ENCODE peak calls at places on chromosomes 2 and 18, in six cellular contexts. One of them, this sample, is unnamed.

GRCh38 chr18:28504100-28504499 is 327.2 kb upstream of the CDH2 start:
- ATAC-seq in A549: no peak
- ATAC-seq in HepG2: no peak
- ATAC-seq in GM12878: no peak
- ATAC-seq in K562: no peak
- ATAC-seq in upper lobe of left lung: no peak
- ATAC-seq in this sample: no peak

GRCh38 chr2:133653116-133653515 is 84.9 kb upstream of the NCKAP5 start:
- ATAC-seq in A549: no peak
- ATAC-seq in HepG2: no peak
- ATAC-seq in GM12878: no peak
- ATAC-seq in K562: no peak
- ATAC-seq in upper lobe of left lung: no peak
- ATAC-seq in this sample: no peak

GRCh38 chr2:180370476-180371205 is 363.5 kb upstream of the CWC22 start:
- ATAC-seq in A549: no peak
- ATAC-seq in HepG2: no peak
- ATAC-seq in GM12878: no peak
- ATAC-seq in K562: no peak
- ATAC-seq in upper lobe of left lung: no peak
- ATAC-seq in this sample: no peak

GRCh38 chr2:68318686-68319396 is 908 bp downstream of the CNRIP1 start:
- ATAC-seq in A549: peak; percentile 72
- ATAC-seq in HepG2: peak; percentile 72
- ATAC-seq in GM12878: no peak
- ATAC-seq in K562: peak; percentile 63
- ATAC-seq in upper lobe of left lung: peak; percentile 41
- ATAC-seq in this sample: peak; percentile 32

GRCh38 chr2:228541794-228542193 is 360.3 kb upstream of the SPHKAP start:
- ATAC-seq in A549: no peak
- ATAC-seq in HepG2: no peak
- ATAC-seq in GM12878: no peak
- ATAC-seq in K562: no peak
- ATAC-seq in upper lobe of left lung: no peak
- ATAC-seq in this sample: no peak

GRCh38 chr2:62940697-62941096 is 109.9 kb upstream of the OTX1 start:
- ATAC-seq in A549: no peak
- ATAC-seq in HepG2: no peak
- ATAC-seq in GM12878: peak; percentile 39
- ATAC-seq in K562: no peak
- ATAC-seq in upper lobe of left lung: no peak
- ATAC-seq in this sample: no peak

GRCh38 chr18:56433919-56434318 is 204.5 kb downstream of the TXNL1 start:
- ATAC-seq in A549: no peak
- ATAC-seq in HepG2: no peak
- ATAC-seq in GM12878: peak; percentile 29
- ATAC-seq in K562: no peak
- ATAC-seq in upper lobe of left lung: no peak
- ATAC-seq in this sample: no peak

GRCh38 chr2:96594282-96594681 is 43.8 kb downstream of the KANSL3 start:
- ATAC-seq in A549: no peak
- ATAC-seq in HepG2: no peak
- ATAC-seq in GM12878: no peak
- ATAC-seq in K562: no peak
- ATAC-seq in upper lobe of left lung: no peak
- ATAC-seq in this sample: no peak

GRCh38 chr2:138670734-138671133 is 109.5 kb downstream of the NXPH2 start:
- ATAC-seq in A549: no peak
- ATAC-seq in HepG2: no peak
- ATAC-seq in GM12878: no peak
- ATAC-seq in K562: no peak
- ATAC-seq in upper lobe of left lung: no peak
- ATAC-seq in this sample: no peak

DNA sequence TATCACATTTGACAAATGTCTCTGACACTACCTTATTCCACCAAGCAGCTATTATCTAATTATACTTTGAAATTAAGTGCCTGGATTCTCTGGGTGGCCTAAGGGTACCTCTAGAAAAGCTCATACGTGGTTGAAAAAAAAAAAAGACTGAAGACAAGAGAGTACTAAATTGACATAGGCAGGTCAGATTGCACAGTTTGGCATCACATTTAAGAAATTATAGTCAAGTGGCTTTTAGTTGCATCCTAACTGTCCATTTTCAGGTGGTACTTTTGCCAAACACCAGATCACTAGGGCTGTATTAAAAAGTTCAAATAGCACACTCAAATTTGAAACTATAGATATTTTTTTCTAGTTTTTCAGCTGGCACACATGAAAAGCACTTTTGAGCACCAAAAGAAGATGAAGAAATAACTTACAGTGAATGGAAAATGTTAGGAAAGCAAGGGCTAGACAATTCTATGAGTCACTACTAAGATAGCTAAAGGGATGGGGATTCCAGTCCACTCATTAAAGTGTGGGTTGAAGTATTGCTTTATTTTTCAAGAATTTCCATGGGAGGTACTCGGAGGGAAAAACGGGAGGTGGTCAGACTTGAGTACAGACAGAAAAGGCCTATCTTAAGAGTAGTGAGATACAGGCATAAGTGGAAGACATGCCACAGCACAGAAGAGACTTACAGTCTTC is 106.5 kb upstream of the COL5A2 start:
- ATAC-seq in A549: peak; percentile 86
- ATAC-seq in HepG2: no peak
- ATAC-seq in GM12878: no peak
- ATAC-seq in K562: no peak
- ATAC-seq in upper lobe of left lung: no peak
- ATAC-seq in this sample: peak; percentile 79
- TF ChIP-seq EP300 in A549: peak; percentile 48
- TF ChIP-seq EP300 in HepG2: no peak
- TF ChIP-seq EP300 in GM12878: no peak
- TF ChIP-seq EP300 in K562: no peak
- TF ChIP-seq EP300 in upper lobe of left lung: no peak
- TF ChIP-seq EP300 in this sample: no peak

GRCh38 chr2:27724905-27725693 is 46.4 kb upstream of the MRPL33 start:
- ATAC-seq in A549: no peak
- ATAC-seq in HepG2: peak; percentile 80
- ATAC-seq in GM12878: no peak
- ATAC-seq in K562: no peak
- ATAC-seq in upper lobe of left lung: no peak
- ATAC-seq in this sample: peak; percentile 67
- TF ChIP-seq EP300 in A549: no peak
- TF ChIP-seq EP300 in HepG2: no peak
- TF ChIP-seq EP300 in GM12878: no peak
- TF ChIP-seq EP300 in K562: no peak
- TF ChIP-seq EP300 in upper lobe of left lung: peak; percentile 47
- TF ChIP-seq EP300 in this sample: peak; percentile 63

GRCh38 chr2:186060744-186061143 is 322.1 kb downstream of the FSIP2 start:
- ATAC-seq in A549: no peak
- ATAC-seq in HepG2: no peak
- ATAC-seq in GM12878: no peak
- ATAC-seq in K562: no peak
- ATAC-seq in upper lobe of left lung: no peak
- ATAC-seq in this sample: no peak
- TF ChIP-seq EP300 in A549: no peak
- TF ChIP-seq EP300 in HepG2: no peak
- TF ChIP-seq EP300 in GM12878: no peak
- TF ChIP-seq EP300 in K562: no peak
- TF ChIP-seq EP300 in upper lobe of left lung: no peak
- TF ChIP-seq EP300 in this sample: no peak

DNA sequence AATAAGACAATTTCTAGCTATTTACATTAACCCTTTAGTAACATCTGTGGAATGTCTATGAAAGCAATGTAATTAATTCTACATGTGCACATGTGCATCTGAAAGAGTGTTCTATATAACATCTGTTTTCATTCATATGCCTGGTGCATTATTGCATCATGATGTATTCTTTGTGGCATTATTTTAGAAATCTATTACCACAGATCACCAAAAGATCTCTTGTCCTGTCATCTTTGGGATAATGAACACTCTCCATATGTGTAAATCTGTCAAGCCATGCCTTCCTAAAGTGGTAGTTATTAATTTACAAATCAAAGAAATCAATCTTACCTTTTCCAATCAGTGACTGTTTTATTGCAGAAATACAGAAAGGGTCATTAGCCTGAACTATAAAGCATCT is 86.9 kb downstream of the TRIB2 start:
- ATAC-seq in A549: no peak
- ATAC-seq in HepG2: no peak
- ATAC-seq in GM12878: no peak
- ATAC-seq in K562: no peak
- ATAC-seq in upper lobe of left lung: no peak
- ATAC-seq in this sample: no peak
- TF ChIP-seq EP300 in A549: no peak
- TF ChIP-seq EP300 in HepG2: no peak
- TF ChIP-seq EP300 in GM12878: no peak
- TF ChIP-seq EP300 in K562: no peak
- TF ChIP-seq EP300 in upper lobe of left lung: no peak
- TF ChIP-seq EP300 in this sample: no peak

DNA sequence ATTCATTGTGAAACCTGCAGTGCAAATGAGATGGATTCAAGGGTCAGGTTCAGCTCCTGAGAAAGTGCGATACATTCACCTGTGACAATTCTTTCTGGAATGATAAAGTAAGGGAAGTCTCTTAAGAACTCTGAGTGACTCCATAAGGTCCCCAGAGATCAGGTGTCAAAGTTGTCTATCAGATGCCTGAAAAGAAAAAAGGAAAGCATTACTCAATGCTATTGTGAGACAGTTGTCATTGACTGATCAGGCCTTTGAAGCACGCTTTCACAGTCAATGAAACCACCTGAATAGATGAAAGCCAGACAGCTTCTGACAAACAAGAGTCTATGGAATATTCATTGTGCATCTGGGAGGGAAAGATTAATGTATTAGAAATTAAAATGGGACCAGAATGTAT is 252.7 kb upstream of the GALNT5 start:
- ATAC-seq in A549: no peak
- ATAC-seq in HepG2: no peak
- ATAC-seq in GM12878: no peak
- ATAC-seq in K562: no peak
- ATAC-seq in upper lobe of left lung: no peak
- ATAC-seq in this sample: no peak
- TF ChIP-seq EP300 in A549: no peak
- TF ChIP-seq EP300 in HepG2: no peak
- TF ChIP-seq EP300 in GM12878: no peak
- TF ChIP-seq EP300 in K562: no peak
- TF ChIP-seq EP300 in upper lobe of left lung: no peak
- TF ChIP-seq EP300 in this sample: no peak

GRCh38 chr2:188599140-188599539 is 307.5 kb downstream of the GULP1 start:
- ATAC-seq in A549: peak; percentile 74
- ATAC-seq in HepG2: no peak
- ATAC-seq in GM12878: no peak
- ATAC-seq in K562: no peak
- ATAC-seq in upper lobe of left lung: no peak
- ATAC-seq in this sample: no peak

GRCh38 chr2:188596054-188596453 is 304.4 kb downstream of the GULP1 start:
- ATAC-seq in A549: no peak
- ATAC-seq in HepG2: no peak
- ATAC-seq in GM12878: no peak
- ATAC-seq in K562: no peak
- ATAC-seq in upper lobe of left lung: no peak
- ATAC-seq in this sample: no peak

GRCh38 chr2:188601391-188601790 is 309.7 kb downstream of the GULP1 start:
- ATAC-seq in A549: no peak
- ATAC-seq in HepG2: no peak
- ATAC-seq in GM12878: no peak
- ATAC-seq in K562: no peak
- ATAC-seq in upper lobe of left lung: no peak
- ATAC-seq in this sample: no peak

GRCh38 chr2:188600536-188601210 is 309.0 kb downstream of the GULP1 start:
- ATAC-seq in A549: no peak
- ATAC-seq in HepG2: no peak
- ATAC-seq in GM12878: no peak
- ATAC-seq in K562: no peak
- ATAC-seq in upper lobe of left lung: no peak
- ATAC-seq in this sample: no peak

DNA sequence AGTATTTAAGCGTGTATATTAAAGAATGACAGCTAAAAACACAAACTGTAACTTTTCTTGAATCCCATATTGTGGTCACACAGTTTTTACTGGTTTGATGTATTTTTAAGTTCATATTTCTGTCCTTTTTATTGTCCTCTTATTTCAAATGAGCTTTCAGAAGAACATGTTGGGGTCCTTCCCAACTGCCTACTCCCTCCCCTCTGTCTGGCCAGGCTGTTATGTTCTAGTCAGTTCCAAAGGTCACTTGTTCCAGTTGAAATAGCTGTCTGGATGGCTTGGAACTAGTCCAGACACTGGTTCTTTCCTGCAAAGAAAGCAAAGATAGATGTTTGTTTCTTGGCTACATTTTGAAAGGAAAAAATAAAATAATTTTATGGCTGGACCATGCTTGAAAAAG is 306.9 kb downstream of the GULP1 start:
- ATAC-seq in A549: peak; percentile 83
- ATAC-seq in HepG2: peak; percentile 93
- ATAC-seq in GM12878: no peak
- ATAC-seq in K562: no peak
- ATAC-seq in upper lobe of left lung: no peak
- ATAC-seq in this sample: no peak
- TF ChIP-seq EP300 in A549: no peak
- TF ChIP-seq EP300 in HepG2: no peak
- TF ChIP-seq EP300 in GM12878: no peak
- TF ChIP-seq EP300 in K562: no peak
- TF ChIP-seq EP300 in upper lobe of left lung: no peak
- TF ChIP-seq EP300 in this sample: no peak

GRCh38 chr2:10798783-10799182 is 13.8 kb downstream of the PDIA6 start:
- ATAC-seq in A549: peak; percentile 69
- ATAC-seq in HepG2: peak; percentile 70
- ATAC-seq in GM12878: no peak
- ATAC-seq in K562: peak; percentile 86
- ATAC-seq in upper lobe of left lung: no peak
- ATAC-seq in this sample: no peak

GRCh38 chr2:10794891-10795290 is 17.7 kb downstream of the PDIA6 start:
- ATAC-seq in A549: no peak
- ATAC-seq in HepG2: no peak
- ATAC-seq in GM12878: no peak
- ATAC-seq in K562: peak; percentile 62
- ATAC-seq in upper lobe of left lung: no peak
- ATAC-seq in this sample: no peak

GRCh38 chr2:10792660-10793400 is 19.8 kb downstream of the PDIA6 start:
- ATAC-seq in A549: peak; percentile 84
- ATAC-seq in HepG2: peak; percentile 63
- ATAC-seq in GM12878: no peak
- ATAC-seq in K562: peak; percentile 78
- ATAC-seq in upper lobe of left lung: no peak
- ATAC-seq in this sample: no peak

GRCh38 chr2:10796703-10797102 is 15.9 kb downstream of the PDIA6 start:
- ATAC-seq in A549: no peak
- ATAC-seq in HepG2: no peak
- ATAC-seq in GM12878: no peak
- ATAC-seq in K562: no peak
- ATAC-seq in upper lobe of left lung: no peak
- ATAC-seq in this sample: no peak

DNA sequence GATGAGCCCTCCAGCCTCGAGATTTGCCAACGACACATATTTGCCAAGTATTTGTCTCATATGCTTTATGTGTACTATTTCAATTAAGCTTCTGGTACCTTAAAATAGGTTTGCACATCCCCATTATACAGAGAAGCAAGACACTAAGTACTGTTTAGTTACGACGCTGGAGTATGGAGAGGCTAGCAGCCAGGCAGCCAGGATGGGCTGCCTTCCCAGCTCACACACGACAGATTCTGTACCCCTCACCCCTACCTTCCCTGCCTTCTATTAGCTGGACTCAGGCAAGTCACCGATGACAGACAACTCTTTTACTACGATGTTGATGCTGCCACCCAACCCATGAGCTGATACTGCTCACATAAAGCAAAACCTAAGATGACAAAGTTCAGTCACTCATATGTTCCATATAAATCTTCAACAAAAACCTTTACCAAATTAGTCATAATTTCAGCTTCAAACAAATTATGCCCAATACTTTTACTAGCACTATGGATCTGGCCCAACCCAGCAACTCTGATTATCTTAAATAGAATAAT is 17.0 kb downstream of the PDIA6 start:
- ATAC-seq in A549: no peak
- ATAC-seq in HepG2: no peak
- ATAC-seq in GM12878: no peak
- ATAC-seq in K562: peak; percentile 24
- ATAC-seq in upper lobe of left lung: no peak
- ATAC-seq in this sample: no peak
- TF ChIP-seq EP300 in A549: no peak
- TF ChIP-seq EP300 in HepG2: no peak
- TF ChIP-seq EP300 in GM12878: no peak
- TF ChIP-seq EP300 in K562: no peak
- TF ChIP-seq EP300 in upper lobe of left lung: no peak
- TF ChIP-seq EP300 in this sample: no peak

This sample was measured in gastroesophageal sphincter.